ENCODE peak calls at places on chromosomes 1 and 21, in six cellular contexts. G, Q, I, H, W and O are unnamed samples.

GRCh38 chr1:47436979-47437517 is 796 bp upstream of the FOXD2 start:
- DNase-seq in G (peak), Q (no peak), I (peak), H (no peak), W (peak), O (no peak)

GRCh38 chr1:44423706-44424546 is 18.9 kb downstream of the RNF220 start:
- DNase-seq in G (peak), Q (no peak), I (peak), H (no peak), W (peak), O (no peak)

GRCh38 chr1:172480421-172480820 is 36.6 kb upstream of the PIGC start:
- DNase-seq in G (no peak), Q (no peak), I (no peak), H (no peak), W (no peak), O (no peak)

GRCh38 chr1:103459385-103459784 is 66.1 kb upstream of the RNPC3 start:
- DNase-seq in G (peak), Q (no peak), I (no peak), H (no peak), W (peak), O (no peak)

GRCh38 chr1:31575373-31576140 is 758 bp upstream of the TINAGL1 start:
- DNase-seq in G (no peak), Q (no peak), I (peak), H (no peak), W (no peak), O (peak)

GRCh38 chr1:110495926-110496600 is 22.9 kb downstream of the KCNA10 start:
- DNase-seq in G (peak), Q (no peak), I (peak), H (peak), W (peak), O (peak)

GRCh38 chr21:41767606-41768370 is 936 bp upstream of the RIPK4 start:
- DNase-seq in G (no peak), Q (no peak), I (peak), H (no peak), W (peak), O (no peak)

GRCh38 chr1:203097001-203097400 is 11.2 kb upstream of the MYOG start:
- DNase-seq in G (no peak), Q (no peak), I (no peak), H (no peak), W (no peak), O (no peak)

GRCh38 chr1:111729271-111729921 is 9.8 kb downstream of the INKA2 start:
- DNase-seq in G (no peak), Q (no peak), I (no peak), H (no peak), W (no peak), O (no peak)

GRCh38 chr1:20654104-20654690 is 7.0 kb downstream of the DDOST start:
- DNase-seq in G (no peak), Q (no peak), I (no peak), H (no peak), W (no peak), O (peak)

GRCh38 chr1:42081475-42081874 is 71.7 kb upstream of the GUCA2B start:
- DNase-seq in G (no peak), Q (no peak), I (peak), H (no peak), W (no peak), O (no peak)

GRCh38 chr1:214427871-214428277 is 123.5 kb downstream of the PTPN14 start:
- DNase-seq in G (peak), Q (no peak), I (peak), H (no peak), W (peak), O (peak)

GRCh38 chr1:147509786-147510360 is 31.4 kb upstream of the BCL9 start:
- DNase-seq in G (peak), Q (no peak), I (no peak), H (no peak), W (no peak), O (no peak)

GRCh38 chr1:55604749-55605148 is 389.6 kb upstream of the USP24 start:
- DNase-seq in G (peak), Q (no peak), I (no peak), H (no peak), W (no peak), O (no peak)

GRCh38 chr1:93576346-93576745 is 105.3 kb downstream of the BCAR3 start:
- DNase-seq in G (no peak), Q (peak), I (no peak), H (peak), W (no peak), O (no peak)

GRCh38 chr21:19402870-19403269 is 999.3 kb upstream of the TMPRSS15 start:
- DNase-seq in G (no peak), Q (no peak), I (no peak), H (no peak), W (no peak), O (no peak)

GRCh38 chr21:14215971-14216621 is at the start of gene RBM11:
- DNase-seq in G (peak), Q (peak), I (peak), H (no peak), W (peak), O (peak)

GRCh38 chr1:40981702-40982448 is 2.4 kb downstream of the CTPS1 start:
- DNase-seq in G (peak), Q (no peak), I (no peak), H (no peak), W (peak), O (no peak)

GRCh38 chr1:60037061-60037460 is 36.5 kb downstream of the C1orf87 start:
- DNase-seq in G (no peak), Q (no peak), I (no peak), H (no peak), W (peak), O (no peak)

GRCh38 chr21:25638634-25639166 is 358 bp upstream of the JAM2 start:
- DNase-seq in G (peak), Q (no peak), I (no peak), H (no peak), W (peak), O (no peak)

GRCh38 chr1:153545067-153546055 is at the start of gene S100A4:
- DNase-seq in G (peak), Q (no peak), I (peak), H (no peak), W (peak), O (peak)

GRCh38 chr1:33762962-33763361 is 100.9 kb upstream of the HMGB4 start:
- DNase-seq in G (no peak), Q (no peak), I (no peak), H (no peak), W (peak), O (peak)

GRCh38 chr1:32622806-32623694 is 27.3 kb downstream of the ZBTB8OS start:
- DNase-seq in G (no peak), Q (no peak), I (no peak), H (no peak), W (no peak), O (no peak)

GRCh38 chr1:74222701-74223100 is 12.5 kb upstream of the TNNI3K start:
- DNase-seq in G (no peak), Q (no peak), I (no peak), H (no peak), W (no peak), O (no peak)

GRCh38 chr1:15290382-15290781 is 43.4 kb downstream of the FHAD1 start:
- DNase-seq in G (peak), Q (no peak), I (no peak), H (no peak), W (no peak), O (no peak)

GRCh38 chr1:33045814-33046213 is 9.1 kb upstream of the AK2 start:
- DNase-seq in G (peak), Q (no peak), I (no peak), H (no peak), W (no peak), O (peak)

GRCh38 chr1:196209983-196210382 is 398.3 kb downstream of the KCNT2 start:
- DNase-seq in G (peak), Q (no peak), I (no peak), H (no peak), W (peak), O (no peak)